ENCODE peak calls at places on chromosomes 3 and 15, in ten cellular contexts. One of them, this sample, is unnamed.

GRCh38 chr3:27315003-27315402 is 54.2 kb downstream of the NEK10 start:
- DNase-seq in hepatocyte: no peak
- DNase-seq in GM13976: no peak
- DNase-seq in neural progenitor cell: no peak
- DNase-seq in Panc1: no peak
- DNase-seq in cardiac fibroblast: no peak
- DNase-seq in tibial nerve: no peak
- DNase-seq in CD8-positive, alpha-beta T cell: no peak
- DNase-seq in kidney epithelial cell: no peak
- DNase-seq in choroid plexus epithelial cell: no peak
- DNase-seq in this sample: no peak

GRCh38 chr15:58407366-58407765 is 24.4 kb upstream of the LIPC start:
- DNase-seq in kidney epithelial cell: no peak
- DNase-seq in Panc1: no peak
- DNase-seq in cardiac fibroblast: no peak
- DNase-seq in hepatocyte: no peak
- DNase-seq in choroid plexus epithelial cell: no peak
- DNase-seq in GM13976: no peak
- DNase-seq in CD8-positive, alpha-beta T cell: no peak
- DNase-seq in neural progenitor cell: peak
- DNase-seq in tibial nerve: no peak
- DNase-seq in this sample: no peak

GRCh38 chr3:14145670-14146380 is 21.0 kb downstream of the TMEM43 start:
- DNase-seq in kidney epithelial cell: no peak
- DNase-seq in choroid plexus epithelial cell: no peak
- DNase-seq in Panc1: no peak
- DNase-seq in CD8-positive, alpha-beta T cell: peak
- DNase-seq in neural progenitor cell: no peak
- DNase-seq in hepatocyte: no peak
- DNase-seq in GM13976: no peak
- DNase-seq in tibial nerve: no peak
- DNase-seq in cardiac fibroblast: no peak
- DNase-seq in this sample: no peak

GRCh38 chr15:100114526-100114925 is 227.2 kb downstream of the ADAMTS17 start:
- DNase-seq in GM13976: no peak
- DNase-seq in CD8-positive, alpha-beta T cell: no peak
- DNase-seq in kidney epithelial cell: no peak
- DNase-seq in tibial nerve: peak
- DNase-seq in Panc1: no peak
- DNase-seq in neural progenitor cell: peak
- DNase-seq in choroid plexus epithelial cell: peak
- DNase-seq in hepatocyte: no peak
- DNase-seq in cardiac fibroblast: peak
- DNase-seq in this sample: no peak

GRCh38 chr3:167705840-167706239 is 28.9 kb downstream of the PDCD10 start:
- DNase-seq in GM13976: no peak
- DNase-seq in choroid plexus epithelial cell: peak
- DNase-seq in neural progenitor cell: no peak
- DNase-seq in tibial nerve: no peak
- DNase-seq in hepatocyte: no peak
- DNase-seq in kidney epithelial cell: no peak
- DNase-seq in CD8-positive, alpha-beta T cell: no peak
- DNase-seq in Panc1: no peak
- DNase-seq in cardiac fibroblast: peak
- DNase-seq in this sample: no peak

GRCh38 chr3:126267169-126267975 is 87.0 kb upstream of the ALDH1L1 start:
- DNase-seq in CD8-positive, alpha-beta T cell: no peak
- DNase-seq in GM13976: no peak
- DNase-seq in neural progenitor cell: peak
- DNase-seq in choroid plexus epithelial cell: peak
- DNase-seq in cardiac fibroblast: peak
- DNase-seq in hepatocyte: peak
- DNase-seq in Panc1: no peak
- DNase-seq in tibial nerve: peak
- DNase-seq in kidney epithelial cell: peak
- DNase-seq in this sample: no peak

GRCh38 chr15:50068016-50068415 is 51.0 kb downstream of the ATP8B4 start:
- DNase-seq in neural progenitor cell: no peak
- DNase-seq in cardiac fibroblast: no peak
- DNase-seq in kidney epithelial cell: no peak
- DNase-seq in GM13976: no peak
- DNase-seq in CD8-positive, alpha-beta T cell: no peak
- DNase-seq in Panc1: no peak
- DNase-seq in tibial nerve: no peak
- DNase-seq in hepatocyte: peak
- DNase-seq in choroid plexus epithelial cell: no peak
- DNase-seq in this sample: no peak

GRCh38 chr15:95664435-95664834 is 666.1 kb upstream of the NR2F2 start:
- DNase-seq in cardiac fibroblast: no peak
- DNase-seq in hepatocyte: no peak
- DNase-seq in neural progenitor cell: no peak
- DNase-seq in tibial nerve: no peak
- DNase-seq in kidney epithelial cell: no peak
- DNase-seq in Panc1: no peak
- DNase-seq in GM13976: no peak
- DNase-seq in CD8-positive, alpha-beta T cell: no peak
- DNase-seq in choroid plexus epithelial cell: no peak
- DNase-seq in this sample: no peak

GRCh38 chr3:35523838-35524237 is 115.5 kb upstream of the ARPP21 start:
- DNase-seq in Panc1: no peak
- DNase-seq in GM13976: no peak
- DNase-seq in hepatocyte: no peak
- DNase-seq in choroid plexus epithelial cell: peak
- DNase-seq in kidney epithelial cell: peak
- DNase-seq in CD8-positive, alpha-beta T cell: no peak
- DNase-seq in cardiac fibroblast: peak
- DNase-seq in tibial nerve: no peak
- DNase-seq in neural progenitor cell: no peak
- DNase-seq in this sample: no peak

GRCh38 chr3:142596726-142597088 is 514 bp downstream of the PLS1 start:
- DNase-seq in GM13976: no peak
- DNase-seq in neural progenitor cell: no peak
- DNase-seq in choroid plexus epithelial cell: no peak
- DNase-seq in tibial nerve: no peak
- DNase-seq in hepatocyte: no peak
- DNase-seq in cardiac fibroblast: no peak
- DNase-seq in Panc1: no peak
- DNase-seq in CD8-positive, alpha-beta T cell: no peak
- DNase-seq in kidney epithelial cell: no peak
- DNase-seq in this sample: no peak

GRCh38 chr3:66863205-66864135 is 134.6 kb upstream of the KBTBD8 start:
- DNase-seq in choroid plexus epithelial cell: no peak
- DNase-seq in Panc1: no peak
- DNase-seq in kidney epithelial cell: no peak
- DNase-seq in CD8-positive, alpha-beta T cell: no peak
- DNase-seq in tibial nerve: no peak
- DNase-seq in GM13976: no peak
- DNase-seq in hepatocyte: no peak
- DNase-seq in neural progenitor cell: no peak
- DNase-seq in cardiac fibroblast: no peak
- DNase-seq in this sample: no peak

GRCh38 chr15:85414495-85414894 is 34.1 kb downstream of the AKAP13 start:
- DNase-seq in cardiac fibroblast: peak
- DNase-seq in choroid plexus epithelial cell: peak
- DNase-seq in CD8-positive, alpha-beta T cell: no peak
- DNase-seq in tibial nerve: no peak
- DNase-seq in GM13976: peak
- DNase-seq in Panc1: no peak
- DNase-seq in kidney epithelial cell: no peak
- DNase-seq in neural progenitor cell: no peak
- DNase-seq in hepatocyte: no peak
- DNase-seq in this sample: peak

GRCh38 chr15:51620647-51621046 is 1.9 kb downstream of the DMXL2 start:
- DNase-seq in kidney epithelial cell: no peak
- DNase-seq in tibial nerve: no peak
- DNase-seq in Panc1: no peak
- DNase-seq in choroid plexus epithelial cell: peak
- DNase-seq in GM13976: no peak
- DNase-seq in cardiac fibroblast: no peak
- DNase-seq in CD8-positive, alpha-beta T cell: no peak
- DNase-seq in neural progenitor cell: no peak
- DNase-seq in hepatocyte: peak
- DNase-seq in this sample: peak

GRCh38 chr3:44337253-44337652 is 1.3 kb upstream of the TCAIM start:
- DNase-seq in GM13976: no peak
- DNase-seq in tibial nerve: no peak
- DNase-seq in hepatocyte: peak
- DNase-seq in kidney epithelial cell: no peak
- DNase-seq in neural progenitor cell: no peak
- DNase-seq in choroid plexus epithelial cell: no peak
- DNase-seq in Panc1: no peak
- DNase-seq in CD8-positive, alpha-beta T cell: no peak
- DNase-seq in cardiac fibroblast: peak
- DNase-seq in this sample: no peak

GRCh38 chr3:175659951-175660350 is 800.8 kb downstream of the NAALADL2 start:
- DNase-seq in hepatocyte: no peak
- DNase-seq in neural progenitor cell: no peak
- DNase-seq in GM13976: no peak
- DNase-seq in tibial nerve: no peak
- DNase-seq in kidney epithelial cell: no peak
- DNase-seq in Panc1: no peak
- DNase-seq in cardiac fibroblast: peak
- DNase-seq in CD8-positive, alpha-beta T cell: no peak
- DNase-seq in choroid plexus epithelial cell: no peak
- DNase-seq in this sample: no peak

GRCh38 chr15:59232476-59232875 is 25.8 kb downstream of the LDHAL6B start:
- DNase-seq in hepatocyte: no peak
- DNase-seq in cardiac fibroblast: peak
- DNase-seq in tibial nerve: no peak
- DNase-seq in kidney epithelial cell: peak
- DNase-seq in CD8-positive, alpha-beta T cell: no peak
- DNase-seq in Panc1: peak
- DNase-seq in neural progenitor cell: no peak
- DNase-seq in GM13976: no peak
- DNase-seq in choroid plexus epithelial cell: peak
- DNase-seq in this sample: no peak

GRCh38 chr3:150739877-150740645 is 22.9 kb downstream of the SIAH2 start:
- DNase-seq in hepatocyte: no peak
- DNase-seq in choroid plexus epithelial cell: no peak
- DNase-seq in cardiac fibroblast: no peak
- DNase-seq in tibial nerve: no peak
- DNase-seq in GM13976: no peak
- DNase-seq in neural progenitor cell: no peak
- DNase-seq in kidney epithelial cell: no peak
- DNase-seq in CD8-positive, alpha-beta T cell: no peak
- DNase-seq in Panc1: no peak
- DNase-seq in this sample: no peak

GRCh38 chr3:63972196-63972595 is 51.1 kb downstream of the PSMD6 start:
- DNase-seq in GM13976: no peak
- DNase-seq in Panc1: no peak
- DNase-seq in neural progenitor cell: no peak
- DNase-seq in cardiac fibroblast: peak
- DNase-seq in CD8-positive, alpha-beta T cell: no peak
- DNase-seq in kidney epithelial cell: no peak
- DNase-seq in tibial nerve: no peak
- DNase-seq in hepatocyte: no peak
- DNase-seq in choroid plexus epithelial cell: peak
- DNase-seq in this sample: no peak

GRCh38 chr15:72751751-72752455 is 31.7 kb downstream of the ADPGK start:
- DNase-seq in kidney epithelial cell: no peak
- DNase-seq in cardiac fibroblast: peak
- DNase-seq in neural progenitor cell: no peak
- DNase-seq in Panc1: no peak
- DNase-seq in CD8-positive, alpha-beta T cell: no peak
- DNase-seq in hepatocyte: no peak
- DNase-seq in GM13976: no peak
- DNase-seq in tibial nerve: peak
- DNase-seq in choroid plexus epithelial cell: peak
- DNase-seq in this sample: no peak

GRCh38 chr15:64017591-64018163 is 28.6 kb downstream of the DAPK2 start:
- DNase-seq in hepatocyte: no peak
- DNase-seq in neural progenitor cell: no peak
- DNase-seq in Panc1: no peak
- DNase-seq in choroid plexus epithelial cell: no peak
- DNase-seq in tibial nerve: no peak
- DNase-seq in cardiac fibroblast: no peak
- DNase-seq in CD8-positive, alpha-beta T cell: no peak
- DNase-seq in kidney epithelial cell: no peak
- DNase-seq in GM13976: no peak
- DNase-seq in this sample: no peak

GRCh38 chr15:41794081-41794480 is 19.8 kb downstream of the MAPKBP1 start:
- DNase-seq in kidney epithelial cell: no peak
- DNase-seq in neural progenitor cell: no peak
- DNase-seq in choroid plexus epithelial cell: no peak
- DNase-seq in Panc1: no peak
- DNase-seq in CD8-positive, alpha-beta T cell: no peak
- DNase-seq in GM13976: no peak
- DNase-seq in tibial nerve: no peak
- DNase-seq in cardiac fibroblast: no peak
- DNase-seq in hepatocyte: no peak
- DNase-seq in this sample: no peak

GRCh38 chr3:182947892-182948291 is 32.4 kb downstream of the DCUN1D1 start:
- DNase-seq in tibial nerve: no peak
- DNase-seq in hepatocyte: no peak
- DNase-seq in cardiac fibroblast: peak
- DNase-seq in neural progenitor cell: no peak
- DNase-seq in Panc1: no peak
- DNase-seq in CD8-positive, alpha-beta T cell: no peak
- DNase-seq in GM13976: no peak
- DNase-seq in kidney epithelial cell: no peak
- DNase-seq in choroid plexus epithelial cell: no peak
- DNase-seq in this sample: no peak
- TF ChIP-seq CTCF in tibial nerve: no peak
- TF ChIP-seq CTCF in hepatocyte: no peak
- TF ChIP-seq CTCF in cardiac fibroblast: no peak
- TF ChIP-seq CTCF in neural progenitor cell: no peak
- TF ChIP-seq CTCF in Panc1: peak
- TF ChIP-seq CTCF in CD8-positive, alpha-beta T cell: no peak
- TF ChIP-seq CTCF in GM13976: no peak
- TF ChIP-seq CTCF in kidney epithelial cell: no peak
- TF ChIP-seq CTCF in choroid plexus epithelial cell: peak
- TF ChIP-seq CTCF in this sample: no peak

GRCh38 chr15:78853500-78853899 is 19.2 kb upstream of the MORF4L1 start:
- DNase-seq in GM13976: no peak
- DNase-seq in hepatocyte: no peak
- DNase-seq in Panc1: no peak
- DNase-seq in tibial nerve: no peak
- DNase-seq in choroid plexus epithelial cell: no peak
- DNase-seq in neural progenitor cell: no peak
- DNase-seq in kidney epithelial cell: no peak
- DNase-seq in CD8-positive, alpha-beta T cell: no peak
- DNase-seq in cardiac fibroblast: no peak
- DNase-seq in this sample: no peak
- TF ChIP-seq CTCF in GM13976: no peak
- TF ChIP-seq CTCF in hepatocyte: no peak
- TF ChIP-seq CTCF in Panc1: no peak
- TF ChIP-seq CTCF in tibial nerve: no peak
- TF ChIP-seq CTCF in choroid plexus epithelial cell: no peak
- TF ChIP-seq CTCF in neural progenitor cell: no peak
- TF ChIP-seq CTCF in kidney epithelial cell: no peak
- TF ChIP-seq CTCF in CD8-positive, alpha-beta T cell: no peak
- TF ChIP-seq CTCF in cardiac fibroblast: no peak
- TF ChIP-seq CTCF in this sample: no peak

GRCh38 chr3:162517110-162517509 is 1020.5 kb downstream of the OTOL1 start:
- DNase-seq in CD8-positive, alpha-beta T cell: no peak
- DNase-seq in neural progenitor cell: no peak
- DNase-seq in tibial nerve: no peak
- DNase-seq in hepatocyte: no peak
- DNase-seq in kidney epithelial cell: no peak
- DNase-seq in cardiac fibroblast: peak
- DNase-seq in Panc1: no peak
- DNase-seq in choroid plexus epithelial cell: peak
- DNase-seq in GM13976: no peak
- DNase-seq in this sample: no peak
- TF ChIP-seq CTCF in CD8-positive, alpha-beta T cell: no peak
- TF ChIP-seq CTCF in neural progenitor cell: no peak
- TF ChIP-seq CTCF in tibial nerve: no peak
- TF ChIP-seq CTCF in hepatocyte: peak
- TF ChIP-seq CTCF in kidney epithelial cell: no peak
- TF ChIP-seq CTCF in cardiac fibroblast: no peak
- TF ChIP-seq CTCF in Panc1: no peak
- TF ChIP-seq CTCF in choroid plexus epithelial cell: peak
- TF ChIP-seq CTCF in GM13976: no peak
- TF ChIP-seq CTCF in this sample: no peak

GRCh38 chr3:133464573-133464972 is 64.7 kb downstream of the BFSP2 start:
- DNase-seq in neural progenitor cell: peak
- DNase-seq in choroid plexus epithelial cell: peak
- DNase-seq in cardiac fibroblast: peak
- DNase-seq in Panc1: no peak
- DNase-seq in tibial nerve: no peak
- DNase-seq in kidney epithelial cell: no peak
- DNase-seq in hepatocyte: no peak
- DNase-seq in CD8-positive, alpha-beta T cell: no peak
- DNase-seq in GM13976: no peak
- DNase-seq in this sample: no peak
- TF ChIP-seq CTCF in neural progenitor cell: no peak
- TF ChIP-seq CTCF in choroid plexus epithelial cell: peak
- TF ChIP-seq CTCF in cardiac fibroblast: peak
- TF ChIP-seq CTCF in Panc1: peak
- TF ChIP-seq CTCF in tibial nerve: no peak
- TF ChIP-seq CTCF in kidney epithelial cell: peak
- TF ChIP-seq CTCF in hepatocyte: no peak
- TF ChIP-seq CTCF in CD8-positive, alpha-beta T cell: no peak
- TF ChIP-seq CTCF in GM13976: peak
- TF ChIP-seq CTCF in this sample: peak